ENCODE peak calls at places on chromosomes 3 and 15, in nine cellular contexts. Q is bronchial epithelial cell, U is fibroblast of the aortic adventitia, O is HFF-Myc, Z is adrenal gland, L is GM12878, I is GM06990, A is fibroblast of pulmonary artery, E is AG04450. W is an unnamed sample.
A peak's percentile ranks its signal among the peaks of the same experiment; 100 is the strongest.

GRCh38 chr3:73753985-73754384 is 129.2 kb upstream of the PDZRN3 start:
- DNase-seq in Q (no peak), U (no peak), O (no peak), Z (no peak), L (no peak), I (no peak), A (no peak), E (no peak), W (no peak)

GRCh38 chr15:49686626-49687025 is 65.8 kb downstream of the DTWD1 start:
- DNase-seq in Q (peak; percentile 40), U (peak; percentile 93), O (no peak), Z (no peak), L (no peak), I (no peak), A (peak; percentile 69), E (no peak), W (peak; percentile 15)

GRCh38 chr3:2166552-2166951 is 67.9 kb downstream of the CNTN4 start:
- DNase-seq in Q (peak; percentile 18), U (no peak), O (no peak), Z (no peak), L (no peak), I (no peak), A (no peak), E (no peak), W (no peak)

GRCh38 chr3:138578961-138579574 is 15.0 kb downstream of the CEP70 start:
- DNase-seq in Q (no peak), U (no peak), O (no peak), Z (no peak), L (no peak), I (no peak), A (no peak), E (no peak), W (no peak)

GRCh38 chr3:17162116-17162515 is 277.4 kb downstream of the PLCL2 start:
- DNase-seq in Q (no peak), U (no peak), O (no peak), Z (peak; percentile 36), L (no peak), I (no peak), A (no peak), E (no peak), W (no peak)

GRCh38 chr15:56165234-56165633 is 78.4 kb downstream of the RFX7 start:
- DNase-seq in Q (peak; percentile 50), U (no peak), O (no peak), Z (no peak), L (no peak), I (no peak), A (no peak), E (no peak), W (no peak)

GRCh38 chr3:171503817-171504216 is 43.6 kb upstream of the TNIK start:
- DNase-seq in Q (peak; percentile 79), U (no peak), O (no peak), Z (no peak), L (no peak), I (no peak), A (no peak), E (no peak), W (no peak)

GRCh38 chr3:156483961-156484787 is 70.7 kb downstream of the SSR3 start:
- DNase-seq in Q (peak; percentile 68), U (peak; percentile 79), O (peak; percentile 58), Z (no peak), L (peak; percentile 77), I (peak; percentile 65), A (peak; percentile 75), E (no peak), W (peak; percentile 60)

GRCh38 chr3:141735789-141736465 is 2.2 kb upstream of the RNF7 start:
- DNase-seq in Q (no peak), U (no peak), O (no peak), Z (no peak), L (no peak), I (no peak), A (no peak), E (no peak), W (no peak)

GRCh38 chr3:141738636-141739363 is 702 bp downstream of the RNF7 start:
- DNase-seq in Q (peak; percentile 63), U (peak; percentile 59), O (peak; percentile 2), Z (no peak), L (no peak), I (peak; percentile 9), A (peak; percentile 63), E (no peak), W (peak; percentile 32)

GRCh38 chr3:141737108-141737507 is 990 bp upstream of the RNF7 start:
- DNase-seq in Q (no peak), U (no peak), O (no peak), Z (no peak), L (no peak), I (peak; percentile 15), A (no peak), E (no peak), W (no peak)

GRCh38 chr3:141739731-141740130 is 1.6 kb downstream of the RNF7 start:
- DNase-seq in Q (no peak), U (no peak), O (no peak), Z (no peak), L (no peak), I (no peak), A (no peak), E (no peak), W (no peak)

DNA sequence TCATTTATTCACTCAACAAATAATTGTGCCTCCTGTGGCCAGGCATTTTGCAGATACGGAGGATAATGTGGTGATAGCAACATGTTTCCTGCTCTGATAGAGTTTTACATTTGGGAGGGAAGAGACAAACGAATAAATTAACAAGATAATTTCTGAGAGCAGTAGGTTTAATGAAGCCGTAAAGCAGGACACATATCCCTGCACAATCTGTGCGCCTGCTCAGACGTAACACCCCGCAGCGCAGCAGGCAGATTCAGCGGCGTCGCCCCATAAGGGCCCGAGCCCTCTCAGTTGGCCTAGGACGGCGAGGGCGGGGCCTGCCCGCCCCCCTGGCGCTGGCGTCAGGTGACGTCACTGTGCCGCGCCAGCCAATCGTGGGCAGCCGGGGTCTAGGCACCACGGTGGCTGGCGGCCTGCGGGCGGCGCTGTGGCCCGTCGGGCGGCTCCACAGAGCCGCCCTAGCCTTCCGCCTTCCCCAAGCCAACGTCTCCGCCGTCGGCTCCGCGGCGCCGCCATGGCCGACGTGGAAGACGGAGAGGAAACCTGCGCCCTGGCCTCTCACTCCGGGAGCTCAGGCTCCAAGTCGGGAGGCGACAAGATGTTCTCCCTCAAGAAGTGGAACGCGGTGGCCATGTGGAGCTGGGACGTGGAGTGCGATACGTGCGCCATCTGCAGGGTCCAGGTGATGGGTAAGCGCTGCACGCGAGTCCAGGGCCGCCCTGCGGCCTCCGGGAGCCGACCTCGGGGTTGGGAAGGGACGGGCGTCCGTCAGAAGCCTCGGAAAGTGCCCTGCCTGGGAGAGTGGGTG is at the start of gene RNF7:
- DNase-seq in Q (peak; percentile 84), U (peak; percentile 91), O (peak; percentile 84), Z (peak; percentile 94), L (peak; percentile 83), I (peak; percentile 99), A (peak; percentile 96), E (peak; percentile 87), W (peak; percentile 80)
- TF ChIP-seq CTCF in Q (peak; percentile 95), U (peak; percentile 64), O (peak; percentile 92), Z (peak; percentile 98), L (peak; percentile 79), I (peak; percentile 57), A (peak; percentile 36), E (peak; percentile 73), W (peak; percentile 88)

GRCh38 chr15:80479191-80479590 is 75.0 kb downstream of the ARNT2 start:
- DNase-seq in Q (peak; percentile 50), U (no peak), O (no peak), Z (no peak), L (no peak), I (no peak), A (no peak), E (no peak), W (no peak)

GRCh38 chr15:80478075-80478474 is 73.9 kb downstream of the ARNT2 start:
- DNase-seq in Q (no peak), U (peak; percentile 87), O (no peak), Z (no peak), L (no peak), I (no peak), A (peak; percentile 36), E (no peak), W (peak; percentile 67)

GRCh38 chr15:80482686-80483085 is 78.5 kb downstream of the ARNT2 start:
- DNase-seq in Q (no peak), U (peak; percentile 89), O (no peak), Z (no peak), L (no peak), I (no peak), A (no peak), E (no peak), W (no peak)

GRCh38 chr15:80480909-80481308 is 76.7 kb downstream of the ARNT2 start:
- DNase-seq in Q (peak; percentile 65), U (peak; percentile 100), O (no peak), Z (peak; percentile 77), L (no peak), I (no peak), A (peak; percentile 94), E (peak; percentile 74), W (peak; percentile 94)

DNA sequence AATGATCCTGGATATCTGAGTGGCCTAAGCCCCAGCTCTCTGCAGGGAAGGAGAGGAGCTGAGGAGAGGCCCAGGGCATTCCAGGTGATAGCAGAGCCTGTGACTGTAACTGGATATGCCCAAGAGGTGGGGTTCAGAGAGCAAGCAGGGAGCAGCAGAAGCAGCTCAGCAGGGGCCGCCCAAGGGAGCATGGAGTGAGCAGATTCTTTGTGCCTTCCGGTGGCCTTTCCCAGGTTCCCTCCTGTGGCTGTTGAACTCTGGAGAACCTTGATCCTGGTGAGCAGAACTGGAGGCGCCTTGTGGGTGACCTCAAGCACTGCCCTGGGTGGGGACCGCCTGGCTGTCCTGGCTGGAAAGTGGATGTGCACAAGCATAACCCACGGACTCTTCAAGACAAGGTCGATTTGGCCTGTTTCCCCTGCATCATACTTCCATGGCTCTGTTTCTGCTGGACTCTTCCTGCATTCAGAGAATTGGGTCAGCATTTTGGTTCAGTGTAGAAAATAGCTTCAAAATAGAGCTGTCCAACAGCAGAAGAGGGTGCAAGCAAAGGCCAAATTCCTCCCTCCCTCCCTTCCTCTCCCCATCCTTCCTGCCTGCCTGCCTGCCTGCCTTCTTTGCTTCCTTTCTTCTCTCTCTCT is 76.1 kb downstream of the ARNT2 start:
- DNase-seq in Q (no peak), U (peak; percentile 96), O (no peak), Z (no peak), L (no peak), I (no peak), A (peak; percentile 60), E (no peak), W (no peak)
- H3K4me3 ChIP-seq in Q (no peak overlapping the region), U (peak overlapping the region; percentile 43), O (no peak overlapping the region), Z (no peak overlapping the region), L (no peak overlapping the region), I (no peak overlapping the region), A (no peak overlapping the region), E (no peak overlapping the region), W (no peak overlapping the region)

GRCh38 chr15:67419705-67420104 is 101.2 kb upstream of the C15orf61 start:
- DNase-seq in Q (no peak), U (no peak), O (no peak), Z (no peak), L (no peak), I (no peak), A (no peak), E (no peak), W (no peak)

GRCh38 chr15:67416891-67417290 is 104.0 kb upstream of the C15orf61 start:
- DNase-seq in Q (no peak), U (no peak), O (no peak), Z (no peak), L (no peak), I (no peak), A (no peak), E (no peak), W (no peak)

GRCh38 chr15:67421105-67421504 is 99.8 kb upstream of the C15orf61 start:
- DNase-seq in Q (no peak), U (no peak), O (no peak), Z (no peak), L (no peak), I (no peak), A (no peak), E (no peak), W (no peak)

GRCh38 chr15:67420137-67420536 is 100.8 kb upstream of the C15orf61 start:
- DNase-seq in Q (no peak), U (no peak), O (no peak), Z (no peak), L (no peak), I (no peak), A (no peak), E (no peak), W (no peak)

DNA sequence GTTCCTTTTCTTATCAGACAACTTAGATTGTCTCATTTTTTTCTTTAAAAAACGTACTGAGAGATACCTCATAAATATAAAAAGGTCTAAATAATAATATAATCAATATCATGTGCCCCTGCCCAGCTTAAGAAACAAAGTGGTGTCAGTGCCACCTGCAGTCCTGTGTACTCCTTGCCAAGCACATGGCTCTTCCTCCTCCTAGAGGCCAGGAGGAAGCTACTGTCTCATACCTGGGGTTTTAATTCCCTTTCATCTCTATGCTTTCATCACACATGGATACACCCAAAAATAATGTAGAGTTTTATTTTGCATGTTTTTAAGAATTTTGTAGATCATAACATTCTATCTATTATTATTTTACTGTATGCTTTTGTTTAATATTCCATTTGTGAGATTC is 98.6 kb upstream of the C15orf61 start:
- DNase-seq in Q (no peak), U (no peak), O (no peak), Z (no peak), L (no peak), I (no peak), A (no peak), E (no peak), W (no peak)
- TF ChIP-seq CTCF in Q (no peak), U (no peak), O (no peak), Z (no peak), L (no peak), I (no peak), A (no peak), E (no peak), W (no peak)

DNA sequence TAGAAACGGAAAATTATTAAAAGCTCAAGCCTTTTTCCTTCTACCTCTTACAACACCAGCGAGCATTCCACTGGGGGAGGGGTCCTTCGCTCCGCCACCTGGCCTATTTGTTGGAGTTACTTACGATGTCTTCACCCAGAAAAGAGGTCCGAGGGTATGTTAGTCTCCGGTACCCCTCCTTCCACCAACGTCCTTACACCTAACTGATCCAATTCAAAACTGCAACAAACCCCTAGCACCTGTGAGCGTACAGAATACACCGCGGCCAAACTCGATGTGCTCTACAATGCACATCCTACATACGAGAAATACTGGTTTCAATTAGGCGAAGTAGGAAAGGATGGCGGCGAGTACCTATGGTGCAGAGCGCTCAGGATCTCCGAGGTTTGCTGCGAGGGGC is 958 bp downstream of the SLITRK3 start:
- DNase-seq in Q (no peak), U (no peak), O (no peak), Z (no peak), L (no peak), I (no peak), A (no peak), E (no peak), W (no peak)
- H3K4me3 ChIP-seq in Q (no peak overlapping the region), U (no peak overlapping the region), O (no peak overlapping the region), Z (no peak overlapping the region), L (no peak overlapping the region), I (no peak overlapping the region), A (no peak overlapping the region), E (no peak overlapping the region), W (peak overlapping the region; percentile 53)

W was measured in astrocyte of the cerebellum.